ENCODE peak calls at places on chromosomes 4 and X, in nine cellular contexts. L is ovary, T is stomach, P is transverse colon, Y is A549, E is sigmoid colon, X is upper lobe of left lung, K is suprapubic skin, F is SK-N-SH. D is an unnamed sample.

GRCh38 chr4:62644372-62644771 is 1444.2 kb downstream of the ADGRL3 start:
- DNase-seq in K (no peak), P (peak; percentile 10), F (no peak), E (no peak), Y (peak; percentile 21), X (no peak), T (no peak), L (no peak), D (no peak)

GRCh38 chr4:123106741-123107140 is 184.3 kb upstream of the NUDT6 start:
- DNase-seq in Y (no peak), T (no peak), K (no peak), L (no peak), F (no peak), E (no peak), P (no peak), X (no peak), D (no peak)

GRCh38 chr4:5800496-5800895 is 89.5 kb downstream of the EVC start:
- DNase-seq in Y (no peak), K (peak; percentile 56), P (no peak), F (no peak), T (no peak), L (no peak), E (peak; percentile 40), X (peak; percentile 9), D (no peak)

GRCh38 chr4:87521757-87522374 is 7.3 kb downstream of the SPARCL1 start:
- DNase-seq in X (no peak), F (no peak), Y (peak; percentile 5), L (no peak), T (no peak), K (no peak), P (no peak), E (no peak), D (no peak)

GRCh38 chr4:75547647-75548387 is 8.0 kb upstream of the ODAPH start:
- DNase-seq in F (peak; percentile 66), T (peak; percentile 31), L (peak; percentile 35), E (peak; percentile 75), K (no peak), Y (peak; percentile 24), X (peak; percentile 32), P (peak; percentile 42), D (peak; percentile 28)

GRCh38 chr4:53128959-53129358 is 236.9 kb downstream of the SCFD2 start:
- DNase-seq in X (no peak), F (no peak), P (no peak), T (no peak), E (no peak), Y (no peak), K (no peak), L (peak; percentile 67), D (peak; percentile 53)

GRCh38 chr4:5220028-5220427 is 168.7 kb downstream of the STK32B start:
- DNase-seq in F (no peak), T (no peak), P (no peak), K (no peak), E (no peak), Y (no peak), X (no peak), L (no peak), D (no peak)

GRCh38 chr4:187286536-187286935 is 562.9 kb upstream of the FAT1 start:
- DNase-seq in E (no peak), P (no peak), Y (no peak), T (no peak), X (no peak), K (no peak), F (no peak), L (no peak), D (no peak)

GRCh38 chr4:150579591-150580234 is 2.2 kb upstream of the MAB21L2 start:
- DNase-seq in L (no peak), F (peak; percentile 57), P (no peak), T (no peak), Y (no peak), E (peak; percentile 82), X (no peak), K (no peak), D (no peak)

GRCh38 chr4:158523990-158524545 is 2.4 kb downstream of the RXFP1 start:
- DNase-seq in P (no peak), K (no peak), L (no peak), F (no peak), X (no peak), E (no peak), T (no peak), Y (no peak), D (no peak)

GRCh38 chr4:10019521-10020051 is 1.7 kb downstream of the SLC2A9 start:
- DNase-seq in X (no peak), T (no peak), L (peak; percentile 31), P (no peak), F (no peak), E (peak; percentile 82), Y (no peak), K (peak; percentile 77), D (no peak)

GRCh38 chr4:61389640-61390039 is 189.5 kb downstream of the ADGRL3 start:
- DNase-seq in K (no peak), X (no peak), F (no peak), L (no peak), Y (no peak), T (no peak), P (no peak), E (no peak), D (no peak)

GRCh38 chr4:144709159-144709558 is 63.2 kb downstream of the HHIP start:
- DNase-seq in X (no peak), E (no peak), K (no peak), L (no peak), T (no peak), Y (no peak), P (no peak), F (no peak), D (no peak)

GRCh38 chr4:152258804-152259708 is 276.8 kb downstream of the FBXW7 start:
- DNase-seq in Y (peak; percentile 16), P (no peak), T (no peak), F (no peak), K (no peak), L (no peak), E (no peak), X (no peak), D (no peak)

GRCh38 chrX:150200820-150201287 is 162.3 kb upstream of the MAMLD1 start:
- DNase-seq in T (no peak), E (peak; percentile 82), K (peak; percentile 80), F (peak; percentile 26), Y (peak; percentile 93), L (peak; percentile 58), P (peak; percentile 20), X (peak; percentile 77), D (peak; percentile 18)

GRCh38 chr4:71095141-71095939 is 101.9 kb downstream of the DCK start:
- DNase-seq in P (no peak), Y (no peak), X (no peak), L (no peak), E (no peak), F (no peak), K (no peak), T (no peak), D (no peak)

GRCh38 chr4:127188847-127189246 is 443.9 kb upstream of the INTU start:
- DNase-seq in X (no peak), F (no peak), P (no peak), K (no peak), L (no peak), T (no peak), Y (peak; percentile 1), E (no peak), D (no peak)

DNA sequence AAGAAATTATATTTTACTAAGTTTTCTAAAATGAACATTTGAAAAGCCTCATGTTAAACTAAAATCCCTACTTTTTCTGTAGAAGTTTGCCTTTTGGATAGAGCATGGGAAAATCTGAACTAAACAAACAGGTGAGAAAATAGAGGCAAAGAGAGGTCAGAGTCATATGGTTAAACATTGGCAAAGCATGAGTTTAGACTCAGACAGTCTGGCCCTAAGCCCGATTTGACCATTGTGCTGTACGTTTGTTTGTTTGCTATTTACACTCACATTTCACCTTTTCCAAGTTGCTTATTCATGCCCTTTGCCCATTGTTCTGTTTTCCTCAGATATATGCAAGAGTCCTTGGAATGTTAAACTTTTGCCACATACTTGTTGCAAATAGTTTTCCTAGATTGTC is 85.4 kb downstream of the TIGD2 start:
- DNase-seq in T (no peak), E (no peak), K (no peak), F (no peak), Y (peak; percentile 89), L (no peak), X (no peak), P (no peak), D (no peak)
- TF ChIP-seq EP300 in T (no peak), E (no peak), K (no peak), F (no peak), Y (peak; percentile 58), L (no peak), X (no peak), P (no peak), D (no peak)

GRCh38 chr4:40190880-40191815 is 5.7 kb upstream of the RHOH start:
- DNase-seq in E (no peak), K (no peak), P (no peak), Y (peak; percentile 84), T (no peak), L (no peak), F (no peak), X (no peak), D (no peak)
- H3K4me1 ChIP-seq in E (no peaks in the 10 kb centered on the region), K (no peaks in the 10 kb centered on the region), P (peaks cover 12% of the 10 kb centered on the region), Y (peaks cover 53% of the 10 kb centered on the region), T (peaks cover 26% of the 10 kb centered on the region), L (peaks cover 2% of the 10 kb centered on the region), F (peaks cover 7% of the 10 kb centered on the region), X (no peaks in the 10 kb centered on the region), D (no peaks in the 10 kb centered on the region)

DNA sequence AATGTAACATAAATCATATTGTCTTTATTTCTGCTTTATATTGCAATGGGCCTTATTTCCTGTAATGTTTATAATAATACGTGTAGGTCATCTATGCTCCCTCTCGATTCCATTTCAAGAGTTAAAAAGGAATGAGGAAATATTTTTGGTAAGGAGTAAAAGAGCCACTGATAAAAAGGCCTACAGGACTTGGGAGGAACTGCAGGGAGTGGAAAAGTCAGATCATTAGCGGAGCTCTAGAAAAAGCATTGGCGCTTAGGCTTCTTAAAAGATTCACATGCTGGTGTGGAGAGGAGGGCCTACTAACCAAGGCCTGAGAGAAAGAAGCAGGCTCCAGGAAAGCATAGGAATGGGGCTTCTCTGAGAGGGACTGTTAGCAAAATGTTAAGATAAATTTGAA is 82.9 kb upstream of the PNPLA4 start:
- DNase-seq in T (no peak), P (no peak), K (no peak), F (no peak), X (no peak), L (no peak), Y (peak; percentile 1), E (no peak), D (no peak)
- TF ChIP-seq EP300 in T (no peak), P (no peak), K (no peak), F (no peak), X (no peak), L (no peak), Y (no peak), E (no peak), D (no peak)

DNA sequence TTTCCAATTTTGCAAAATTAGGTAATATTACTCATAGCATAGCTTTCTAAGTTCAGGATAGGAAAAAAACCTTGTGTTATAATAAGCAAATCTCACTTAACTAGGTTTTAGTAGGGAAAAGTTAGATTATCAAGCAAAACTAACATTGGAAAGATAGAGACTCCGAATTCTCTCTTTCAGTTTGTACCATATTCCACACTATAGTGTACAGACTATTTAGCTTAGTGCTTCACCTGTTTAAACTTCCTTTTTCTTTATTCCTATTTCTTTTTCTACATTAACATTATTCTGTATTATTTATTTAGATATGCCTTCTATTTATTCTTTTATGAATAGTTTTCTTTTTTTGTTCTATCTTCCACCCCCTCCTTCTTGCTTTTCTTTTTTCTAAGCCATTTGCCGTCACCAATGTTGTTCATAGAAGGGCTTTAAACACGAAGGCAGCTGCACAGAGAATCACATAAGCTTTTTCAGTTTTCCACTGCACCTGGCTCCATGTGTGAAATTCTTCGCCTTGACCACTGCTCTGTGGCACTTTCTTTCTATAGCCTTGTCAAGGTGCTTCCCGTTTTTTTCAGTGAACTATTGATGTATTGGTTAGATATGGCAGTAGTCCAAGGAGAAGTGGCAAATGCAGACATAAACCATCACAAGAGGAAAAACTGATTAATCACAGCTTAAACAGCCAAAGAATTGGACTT is 8.5 kb downstream of the PCDH10 start:
- DNase-seq in P (no peak), L (no peak), K (no peak), T (no peak), X (no peak), F (no peak), Y (no peak), E (no peak), D (no peak)
- H3K4me1 ChIP-seq in P (no peaks in the 10 kb centered on the region), L (no peaks in the 10 kb centered on the region), K (peaks cover 3% of the 10 kb centered on the region), T (peaks cover under 1% of the 10 kb centered on the region), X (peaks cover 3% of the 10 kb centered on the region), F (no peaks in the 10 kb centered on the region), Y (no peaks in the 10 kb centered on the region), E (peaks cover 4% of the 10 kb centered on the region), D (no peaks in the 10 kb centered on the region)